ENCODE peak calls at places on chromosome 18, in seven cellular contexts. C is neural progenitor cell, R is GM12865, W is esophagus muscularis mucosa, T is fibroblast of the aortic adventitia, O is astrocyte of the cerebellum, A is tibial nerve. H is an unnamed sample.

GRCh38 chr18:21074336-21075323 is 37.0 kb downstream of the ROCK1 start:
- DNase-seq in A (no peak), O (no peak), R (no peak), W (no peak), T (no peak), C (peak; percentile 14), H (no peak)

GRCh38 chr18:78908462-78908861 is 71.2 kb upstream of the SALL3 start:
- DNase-seq in T (no peak), C (no peak), R (no peak), O (no peak), A (no peak), W (peak; percentile 50), H (peak; percentile 54)

GRCh38 chr18:27750014-27750413 is 426.9 kb downstream of the CDH2 start:
- DNase-seq in T (peak; percentile 73), C (peak; percentile 20), A (no peak), O (peak; percentile 80), R (peak; percentile 34), W (no peak), H (no peak)

GRCh38 chr18:22228930-22229329 is 59.5 kb downstream of the GATA6 start:
- DNase-seq in W (no peak), T (no peak), R (no peak), A (no peak), O (no peak), C (no peak), H (no peak)

GRCh38 chr18:74589021-74589420 is 8.6 kb upstream of the ZNF407 start:
- DNase-seq in C (no peak), O (no peak), T (no peak), R (peak; percentile 8), W (peak; percentile 50), A (no peak), H (no peak)

GRCh38 chr18:44039826-44040225 is 640.9 kb upstream of the SETBP1 start:
- DNase-seq in O (no peak), A (no peak), R (no peak), W (no peak), C (no peak), T (no peak), H (no peak)

GRCh38 chr18:59743561-59743960 is 46.3 kb upstream of the CCBE1 start:
- DNase-seq in O (no peak), W (no peak), A (no peak), C (no peak), R (no peak), T (peak; percentile 78), H (no peak)

GRCh38 chr18:37429768-37430167 is 135.8 kb downstream of the CELF4 start:
- DNase-seq in W (no peak), O (no peak), T (no peak), R (no peak), C (no peak), A (no peak), H (no peak)

GRCh38 chr18:69968073-69968472 is 20.4 kb upstream of the CD226 start:
- DNase-seq in O (no peak), W (no peak), R (no peak), A (no peak), T (no peak), C (no peak), H (no peak)

GRCh38 chr18:64332851-64333250 is 184.0 kb upstream of the LINC00305 start:
- DNase-seq in C (no peak), A (no peak), R (no peak), W (no peak), O (no peak), T (no peak), H (no peak)

GRCh38 chr18:10252952-10253680 is 201.3 kb upstream of the APCDD1 start:
- DNase-seq in O (no peak), T (no peak), R (no peak), W (no peak), C (no peak), A (no peak), H (no peak)

GRCh38 chr18:58996131-58996632 is 131.5 kb downstream of the ZNF532 start:
- DNase-seq in A (no peak), R (no peak), W (no peak), T (peak; percentile 92), O (no peak), C (no peak), H (no peak)

DNA sequence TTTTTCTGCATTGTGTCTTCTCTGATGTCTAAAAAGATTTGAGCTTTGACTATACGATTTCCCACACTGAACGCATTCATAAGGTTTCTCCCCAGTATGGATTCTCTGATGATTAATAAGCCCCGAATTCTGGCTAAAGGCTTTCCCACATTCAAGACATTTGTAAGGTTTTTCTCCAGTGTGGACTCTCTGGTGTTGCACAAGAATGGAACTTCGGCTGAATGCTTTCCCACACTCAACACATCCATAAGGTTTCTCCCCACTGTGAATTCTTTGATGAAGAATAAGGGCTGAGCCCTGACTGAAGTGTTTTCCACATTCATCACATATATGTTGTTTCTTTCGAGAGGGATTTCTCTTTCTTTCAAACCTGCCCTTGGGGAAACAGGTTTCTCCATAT is 7.0 kb downstream of the ZNF24 start:
- DNase-seq in A (no peak), R (no peak), W (no peak), T (no peak), C (no peak), O (no peak), H (no peak)
- TF ChIP-seq CTCF in A (no peak), R (no peak), W (no peak), T (no peak), C (no peak), O (no peak), H (no peak)

DNA sequence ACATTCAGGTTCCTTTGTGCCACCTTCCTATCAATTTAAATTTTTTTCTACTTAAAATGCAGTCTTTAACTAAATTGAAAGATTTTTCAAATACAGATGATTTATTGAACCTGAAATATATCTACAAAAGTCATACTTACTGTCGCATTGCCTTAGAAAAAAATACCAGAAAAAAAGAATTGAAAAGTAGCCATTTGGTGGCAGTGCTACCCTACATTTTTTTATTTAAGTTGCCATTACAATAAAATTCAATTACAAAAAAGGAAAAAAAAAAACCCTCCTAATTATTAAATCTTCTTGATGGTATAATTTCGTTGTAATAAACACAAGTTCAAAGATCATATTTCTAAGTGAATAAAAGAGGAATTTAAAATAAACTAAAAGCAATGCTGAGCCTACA is 43.4 kb downstream of the DSC3 start:
- DNase-seq in T (no peak), W (no peak), O (peak; percentile 6), A (no peak), C (no peak), R (peak; percentile 11), H (no peak)
- TF ChIP-seq CTCF in T (no peak), W (no peak), O (no peak), A (no peak), C (peak; percentile 21), R (no peak), H (peak; percentile 53)

GRCh38 chr18:35122586-35123224 is 81.5 kb downstream of the MAPRE2 start:
- DNase-seq in C (peak; percentile 66), W (no peak), A (no peak), T (no peak), O (no peak), R (no peak), H (no peak)
- TF ChIP-seq CTCF in C (peak; percentile 60), W (no peak), A (no peak), T (no peak), O (no peak), R (no peak), H (peak; percentile 50)

GRCh38 chr18:50195689-50196088 is 742 bp upstream of the MYO5B start:
- DNase-seq in A (no peak), O (no peak), T (no peak), R (no peak), W (no peak), C (no peak), H (no peak)

GRCh38 chr18:50192903-50193795 is 1.8 kb downstream of the MYO5B start:
- DNase-seq in O (no peak), R (no peak), C (peak; percentile 34), A (no peak), W (no peak), T (no peak), H (no peak)

GRCh38 chr18:50193796-50194622 is 938 bp downstream of the MYO5B start:
- DNase-seq in A (no peak), C (peak; percentile 58), T (no peak), O (no peak), R (no peak), W (no peak), H (no peak)

GRCh38 chr18:50196261-50196660 is 1.3 kb upstream of the MYO5B start:
- DNase-seq in A (no peak), C (no peak), T (no peak), O (no peak), R (no peak), W (no peak), H (no peak)

GRCh38 chr18:50194623-50195532 is at the start of gene MYO5B:
- DNase-seq in T (no peak), C (peak; percentile 92), A (no peak), R (peak; percentile 57), W (no peak), O (no peak), H (no peak)
- TF ChIP-seq CTCF in T (no peak), C (peak; percentile 60), A (peak; percentile 62), R (peak; percentile 63), W (peak; percentile 44), O (peak; percentile 7), H (peak; percentile 38)